ENCODE peak calls at places on chromosomes 6 and 20, in four cellular contexts. X, F, P and R are unnamed samples.
A peak's percentile ranks its signal among the peaks of the same experiment; 100 is the strongest.

GRCh38 chr6:117481278-117481925 is 1.1 kb upstream of the DCBLD1 start:
- ATAC-seq in X (no peak), F (no peak), P (peak; percentile 20), R (no peak)

GRCh38 chr6:22368794-22369193 is 72.0 kb upstream of the PRL start:
- ATAC-seq in X (no peak), F (peak; percentile 55), P (no peak), R (no peak)

GRCh38 chr6:74574794-74575193 is 631.1 kb downstream of the COL12A1 start:
- ATAC-seq in X (no peak), F (no peak), P (no peak), R (no peak)

GRCh38 chr6:37673436-37673835 is 24.2 kb downstream of the MDGA1 start:
- ATAC-seq in X (no peak), F (no peak), P (no peak), R (no peak)

GRCh38 chr6:17762651-17763050 is 55.9 kb upstream of the NUP153 start:
- ATAC-seq in X (no peak), F (no peak), P (no peak), R (no peak)

GRCh38 chr6:92507552-92507951 is 911.8 kb downstream of the EPHA7 start:
- ATAC-seq in X (no peak), F (no peak), P (no peak), R (no peak)

GRCh38 chr20:18465536-18466200 is 1.2 kb downstream of the DZANK1 start:
- ATAC-seq in X (no peak), F (no peak), P (no peak), R (no peak)

GRCh38 chr6:81166770-81167169 is 585.7 kb downstream of the TENT5A start:
- ATAC-seq in X (no peak), F (no peak), P (no peak), R (no peak)

GRCh38 chr6:158008894-158009891 is 27.5 kb downstream of the SYNJ2 start:
- ATAC-seq in X (peak; percentile 79), F (peak; percentile 87), P (no peak), R (peak; percentile 23)

GRCh38 chr6:62670490-62671223 is 384.6 kb upstream of the KHDRBS2 start:
- ATAC-seq in X (no peak), F (no peak), P (no peak), R (no peak)

GRCh38 chr20:1206749-1207148 is 3.5 kb downstream of the C20orf202 start:
- ATAC-seq in X (no peak), F (no peak), P (no peak), R (no peak)

GRCh38 chr20:20488388-20488787 is 120.5 kb downstream of the INSM1 start:
- ATAC-seq in X (no peak), F (no peak), P (no peak), R (no peak)

GRCh38 chr6:142336787-142337186 is 35.0 kb downstream of the ADGRG6 start:
- ATAC-seq in X (no peak), F (no peak), P (no peak), R (no peak)

GRCh38 chr20:33298391-33298790 is 15.4 kb downstream of the BPIFB1 start:
- ATAC-seq in X (no peak), F (no peak), P (no peak), R (no peak)

GRCh38 chr20:15399781-15400180 is 1062.4 kb upstream of the FLRT3 start:
- ATAC-seq in X (no peak), F (no peak), P (no peak), R (no peak)

GRCh38 chr20:45037050-45037449 is 63.9 kb downstream of the KCNS1 start:
- ATAC-seq in X (peak; percentile 85), F (peak; percentile 84), P (peak; percentile 54), R (no peak)

DNA sequence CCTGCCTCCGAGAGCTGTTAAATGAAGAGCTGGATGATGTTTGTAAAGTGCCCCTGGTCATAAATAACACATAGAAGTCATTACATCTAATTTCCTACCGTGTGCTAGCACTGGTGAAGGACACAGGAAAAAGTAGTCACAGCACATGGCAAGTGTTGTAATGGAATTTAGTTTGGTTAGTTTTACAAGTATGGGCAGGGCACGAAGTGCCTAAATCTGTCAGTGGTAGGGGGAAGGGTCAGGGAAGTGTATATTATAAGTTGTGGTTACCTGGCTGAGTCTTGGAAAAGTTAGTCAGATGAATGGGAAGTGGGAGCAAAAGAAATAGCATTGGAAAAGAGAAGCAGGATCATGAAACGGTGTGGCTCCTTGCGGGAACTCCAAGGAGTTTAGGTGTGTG is 1.6 kb downstream of the RIPPLY2 start:
- ATAC-seq in X (no peak), F (no peak), P (no peak), R (no peak)
- H3K27me3 ChIP-seq in X (peaks cover 51% of the 10 kb centered on the region), F (peaks cover 21% of the 10 kb centered on the region), P (peaks cover 16% of the 10 kb centered on the region), R (peaks cover 21% of the 10 kb centered on the region)

GRCh38 chr6:168099201-168100010 is 20.4 kb upstream of the FRMD1 start:
- ATAC-seq in X (no peak), F (no peak), P (peak; percentile 26), R (no peak)
- H3K27me3 ChIP-seq in X (peaks cover 34% of the 10 kb centered on the region), F (peaks cover 23% of the 10 kb centered on the region), P (peaks cover 87% of the 10 kb centered on the region), R (peaks cover 57% of the 10 kb centered on the region)

GRCh38 chr6:104613416-104614001 is 246.2 kb downstream of the HACE1 start:
- ATAC-seq in X (no peak), F (no peak), P (no peak), R (no peak)
- H3K27me3 ChIP-seq in X (no peaks in the 10 kb centered on the region), F (no peaks in the 10 kb centered on the region), P (no peaks in the 10 kb centered on the region), R (no peaks in the 10 kb centered on the region)

GRCh38 chr6:159060107-159060506 is 15.3 kb upstream of the TAGAP start:
- ATAC-seq in X (no peak), F (no peak), P (no peak), R (no peak)
- H3K27me3 ChIP-seq in X (no peaks in the 10 kb centered on the region), F (no peaks in the 10 kb centered on the region), P (peaks cover 62% of the 10 kb centered on the region), R (peaks cover 23% of the 10 kb centered on the region)

GRCh38 chr6:1384549-1385128 is 4.7 kb upstream of the FOXF2 start:
- ATAC-seq in X (no peak), F (no peak), P (no peak), R (no peak)
- H3K27me3 ChIP-seq in X (peaks cover 95% of the 10 kb centered on the region), F (peaks cover 87% of the 10 kb centered on the region), P (peaks cover 81% of the 10 kb centered on the region), R (peaks cover 62% of the 10 kb centered on the region)

DNA sequence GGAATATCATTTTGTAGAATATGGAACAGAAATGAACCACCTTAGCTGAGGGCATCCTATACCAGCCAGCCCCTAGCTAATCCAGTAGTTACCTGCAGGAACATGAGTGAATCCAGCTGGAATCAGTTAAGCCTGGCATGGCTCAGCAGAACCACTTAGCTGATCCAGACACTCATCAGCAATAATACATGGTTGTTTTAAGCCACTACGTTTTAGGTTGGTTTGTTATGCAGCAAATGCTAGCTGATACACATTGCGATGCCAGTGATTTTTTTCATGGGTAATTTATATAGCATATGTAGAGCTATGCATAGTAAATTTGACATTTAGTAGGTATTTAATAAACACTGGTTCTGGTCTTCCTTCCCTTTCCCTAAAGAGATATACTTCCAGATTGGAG is 201.9 kb upstream of the JAG1 start:
- ATAC-seq in X (no peak), F (no peak), P (no peak), R (no peak)
- H3K27me3 ChIP-seq in X (no peaks in the 10 kb centered on the region), F (no peaks in the 10 kb centered on the region), P (no peaks in the 10 kb centered on the region), R (no peaks in the 10 kb centered on the region)

GRCh38 chr6:109506841-109507240 is 23.8 kb upstream of the ZBTB24 start:
- ATAC-seq in X (no peak), F (no peak), P (no peak), R (no peak)
- H3K27me3 ChIP-seq in X (no peaks in the 10 kb centered on the region), F (no peaks in the 10 kb centered on the region), P (peaks cover 21% of the 10 kb centered on the region), R (no peaks in the 10 kb centered on the region)